ENCODE peak calls at places on chromosomes 11 and 22, in seven cellular contexts. G, P, T, J, Q, U and F are unnamed samples.

GRCh38 chr11:110711776-110712642 is at the start of gene ARHGAP20:
- DNase-seq in G (peak), P (peak), T (peak), J (peak), Q (peak), U (peak), F (peak)

GRCh38 chr22:24170189-24170588 is 11.1 kb upstream of the SUSD2 start:
- DNase-seq in G (no peak), P (no peak), T (no peak), J (no peak), Q (no peak), U (no peak), F (peak)

GRCh38 chr11:1339066-1339675 is 29.7 kb upstream of the TOLLIP start:
- DNase-seq in G (no peak), P (no peak), T (no peak), J (no peak), Q (peak), U (no peak), F (no peak)

GRCh38 chr11:12224537-12224893 is 114.1 kb downstream of the MICAL2 start:
- DNase-seq in G (no peak), P (no peak), T (peak), J (no peak), Q (no peak), U (no peak), F (peak)

GRCh38 chr11:2084721-2085120 is 54.5 kb downstream of the IGF2 start:
- DNase-seq in G (no peak), P (no peak), T (no peak), J (no peak), Q (no peak), U (no peak), F (no peak)

GRCh38 chr22:47813661-47814060 is 1051.2 kb downstream of the TBC1D22A start:
- DNase-seq in G (no peak), P (no peak), T (no peak), J (no peak), Q (no peak), U (no peak), F (no peak)

GRCh38 chr11:18527512-18527911 is 770 bp upstream of the TSG101 start:
- DNase-seq in G (no peak), P (peak), T (peak), J (no peak), Q (no peak), U (no peak), F (peak)

GRCh38 chr11:115965754-115966504 is 461.7 kb upstream of the CADM1 start:
- DNase-seq in G (peak), P (peak), T (peak), J (no peak), Q (no peak), U (no peak), F (no peak)

GRCh38 chr11:67500818-67501584 is 4.2 kb downstream of the PITPNM1 start:
- DNase-seq in G (no peak), P (no peak), T (no peak), J (no peak), Q (no peak), U (no peak), F (no peak)

GRCh38 chr11:133338588-133338987 is 193.7 kb downstream of the OPCML start:
- DNase-seq in G (no peak), P (no peak), T (no peak), J (no peak), Q (no peak), U (no peak), F (no peak)

GRCh38 chr11:132886335-132886734 is 646.0 kb downstream of the OPCML start:
- DNase-seq in G (peak), P (peak), T (peak), J (no peak), Q (no peak), U (no peak), F (no peak)

GRCh38 chr11:1323779-1324178 is 14.3 kb upstream of the TOLLIP start:
- DNase-seq in G (no peak), P (no peak), T (no peak), J (no peak), Q (no peak), U (no peak), F (no peak)

GRCh38 chr11:114678125-114679036 is at the start of gene NXPE2:
- DNase-seq in G (no peak), P (peak), T (peak), J (no peak), Q (no peak), U (no peak), F (peak)

GRCh38 chr22:28112548-28113043 is 193.5 kb upstream of the PITPNB start:
- DNase-seq in G (peak), P (peak), T (peak), J (no peak), Q (peak), U (peak), F (peak)

GRCh38 chr11:73295259-73295995 is 12.6 kb upstream of the ARHGEF17 start:
- DNase-seq in G (peak), P (peak), T (peak), J (peak), Q (peak), U (peak), F (peak)

GRCh38 chr11:46390331-46391171 is 1.0 kb downstream of the CHRM4 start:
- DNase-seq in G (no peak), P (peak), T (no peak), J (peak), Q (peak), U (no peak), F (no peak)

GRCh38 chr22:45864959-45865496 is 111.9 kb downstream of the WNT7B start:
- DNase-seq in G (no peak), P (no peak), T (no peak), J (no peak), Q (no peak), U (no peak), F (no peak)

GRCh38 chr22:22038178-22038880 is 55.7 kb upstream of the TOP3B start:
- DNase-seq in G (no peak), P (no peak), T (peak), J (peak), Q (no peak), U (no peak), F (no peak)

GRCh38 chr11:44368886-44369285 is 58.9 kb upstream of the ALX4 start:
- DNase-seq in G (no peak), P (no peak), T (no peak), J (no peak), Q (no peak), U (no peak), F (no peak)

GRCh38 chr11:209275-210121 is 2.0 kb downstream of the RIC8A start:
- DNase-seq in G (peak), P (peak), T (no peak), J (no peak), Q (no peak), U (no peak), F (no peak)

GRCh38 chr11:72813740-72814138 is 472 bp upstream of the ATG16L2 start:
- DNase-seq in G (no peak), P (no peak), T (peak), J (no peak), Q (peak), U (no peak), F (peak)

GRCh38 chr22:50051930-50052329 is 6.2 kb downstream of the TTLL8 start:
- DNase-seq in G (no peak), P (no peak), T (no peak), J (no peak), Q (no peak), U (no peak), F (no peak)

GRCh38 chr11:18455686-18456372 is at the start of gene LDHAL6A:
- DNase-seq in G (no peak), P (no peak), T (no peak), J (peak), Q (peak), U (no peak), F (peak)

GRCh38 chr11:63132985-63133775 is 10.8 kb downstream of the SLC22A24 start:
- DNase-seq in G (no peak), P (no peak), T (no peak), J (no peak), Q (no peak), U (no peak), F (no peak)

GRCh38 chr11:47412152-47412746 is 3.9 kb downstream of the SLC39A13 start:
- DNase-seq in G (peak), P (peak), T (peak), J (peak), Q (peak), U (no peak), F (peak)

GRCh38 chr11:2375341-2375853 is 1.7 kb upstream of the CD81 start:
- DNase-seq in G (peak), P (no peak), T (no peak), J (no peak), Q (no peak), U (no peak), F (no peak)

GRCh38 chr11:11311169-11311568 is 41.9 kb downstream of the CSNK2A3 start:
- DNase-seq in G (no peak), P (no peak), T (no peak), J (no peak), Q (no peak), U (no peak), F (no peak)

GRCh38 chr11:14065153-14065552 is 102.6 kb downstream of the SPON1 start:
- DNase-seq in G (no peak), P (no peak), T (no peak), J (no peak), Q (no peak), U (no peak), F (no peak)

GRCh38 chr11:23563591-23563990 is 703.3 kb upstream of the CCDC179 start:
- DNase-seq in G (no peak), P (no peak), T (no peak), J (no peak), Q (no peak), U (no peak), F (no peak)

GRCh38 chr22:43401661-43402060 is 10.2 kb upstream of the MPPED1 start:
- DNase-seq in G (no peak), P (no peak), T (no peak), J (no peak), Q (no peak), U (no peak), F (no peak)

GRCh38 chr22:35590634-35591295 is 26.4 kb downstream of the MB start:
- DNase-seq in G (no peak), P (no peak), T (no peak), J (no peak), Q (no peak), U (no peak), F (no peak)

GRCh38 chr11:109733245-109733644 is 311.3 kb downstream of the C11orf87 start:
- DNase-seq in G (no peak), P (no peak), T (peak), J (no peak), Q (no peak), U (no peak), F (no peak)

GRCh38 chr11:132072044-132072879 is 701.8 kb downstream of the NTM start:
- DNase-seq in G (peak), P (peak), T (peak), J (no peak), Q (no peak), U (no peak), F (peak)

GRCh38 chr11:124329787-124330478 is 9.9 kb upstream of the OR8D2 start:
- DNase-seq in G (no peak), P (peak), T (peak), J (no peak), Q (no peak), U (no peak), F (peak)

GRCh38 chr22:50630376-50630775 is 2.4 kb upstream of the ARSA start:
- DNase-seq in G (no peak), P (no peak), T (no peak), J (no peak), Q (no peak), U (no peak), F (no peak)

DNA sequence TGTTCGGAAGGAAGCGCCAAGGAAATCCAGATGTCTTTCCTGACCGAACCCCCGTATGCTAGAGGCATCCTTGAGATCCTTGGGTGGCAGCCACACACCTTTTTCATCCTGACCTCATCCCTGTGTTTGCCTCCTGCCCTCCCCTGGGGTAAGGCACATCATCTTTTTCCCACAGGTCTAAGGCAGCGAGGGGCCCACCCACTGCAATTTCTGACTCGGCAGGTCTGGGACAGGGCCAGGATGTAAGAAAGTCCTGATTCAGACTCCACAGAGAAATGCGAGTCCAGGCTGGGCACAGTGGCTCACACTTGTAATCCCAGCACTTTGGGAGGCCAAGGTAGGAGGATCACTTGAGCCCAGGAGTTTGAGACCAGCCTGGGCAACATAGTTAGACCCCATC is 10.5 kb downstream of the ZMAT5 start:
- DNase-seq in G (no peak), P (no peak), T (no peak), J (no peak), Q (no peak), U (no peak), F (no peak)
- H3K23ac ChIP-seq in G (no peak), P (no peak), T (no peak), J (no peak), Q (no peak), U (no peak), F (no peak)

GRCh38 chr11:78986305-78986704 is 411.6 kb upstream of the NARS2 start:
- DNase-seq in G (no peak), P (no peak), T (no peak), J (no peak), Q (no peak), U (no peak), F (no peak)

GRCh38 chr11:78985654-78986053 is 411.0 kb upstream of the NARS2 start:
- DNase-seq in G (no peak), P (no peak), T (no peak), J (no peak), Q (no peak), U (no peak), F (no peak)

GRCh38 chr11:78982377-78982925 is 407.8 kb upstream of the NARS2 start:
- DNase-seq in G (no peak), P (no peak), T (no peak), J (no peak), Q (no peak), U (no peak), F (no peak)

GRCh38 chr11:78978831-78979230 is 404.2 kb upstream of the NARS2 start:
- DNase-seq in G (no peak), P (no peak), T (no peak), J (no peak), Q (no peak), U (no peak), F (no peak)

DNA sequence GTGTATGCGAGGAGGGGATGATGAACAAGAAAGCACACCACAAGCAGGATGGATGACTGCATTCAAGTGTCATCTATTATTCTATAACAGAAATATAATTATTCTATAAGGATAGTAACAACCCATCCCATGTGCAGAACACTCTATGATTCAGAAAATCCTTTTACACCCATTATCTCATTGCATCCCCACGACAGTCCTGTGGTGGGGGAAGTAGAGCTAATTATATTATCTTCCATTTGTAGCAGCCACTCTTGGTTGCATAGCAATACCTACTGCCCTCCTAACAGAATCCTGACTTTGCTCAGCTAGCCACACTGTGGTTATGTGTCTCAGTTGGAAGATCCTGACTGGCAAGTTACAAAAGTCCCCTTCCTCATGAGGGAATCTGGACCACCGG is 406.5 kb upstream of the NARS2 start:
- DNase-seq in G (no peak), P (no peak), T (no peak), J (no peak), Q (no peak), U (no peak), F (no peak)
- H3K23ac ChIP-seq in G (no peak), P (no peak), T (no peak), J (no peak), Q (no peak), U (no peak), F (no peak)

DNA sequence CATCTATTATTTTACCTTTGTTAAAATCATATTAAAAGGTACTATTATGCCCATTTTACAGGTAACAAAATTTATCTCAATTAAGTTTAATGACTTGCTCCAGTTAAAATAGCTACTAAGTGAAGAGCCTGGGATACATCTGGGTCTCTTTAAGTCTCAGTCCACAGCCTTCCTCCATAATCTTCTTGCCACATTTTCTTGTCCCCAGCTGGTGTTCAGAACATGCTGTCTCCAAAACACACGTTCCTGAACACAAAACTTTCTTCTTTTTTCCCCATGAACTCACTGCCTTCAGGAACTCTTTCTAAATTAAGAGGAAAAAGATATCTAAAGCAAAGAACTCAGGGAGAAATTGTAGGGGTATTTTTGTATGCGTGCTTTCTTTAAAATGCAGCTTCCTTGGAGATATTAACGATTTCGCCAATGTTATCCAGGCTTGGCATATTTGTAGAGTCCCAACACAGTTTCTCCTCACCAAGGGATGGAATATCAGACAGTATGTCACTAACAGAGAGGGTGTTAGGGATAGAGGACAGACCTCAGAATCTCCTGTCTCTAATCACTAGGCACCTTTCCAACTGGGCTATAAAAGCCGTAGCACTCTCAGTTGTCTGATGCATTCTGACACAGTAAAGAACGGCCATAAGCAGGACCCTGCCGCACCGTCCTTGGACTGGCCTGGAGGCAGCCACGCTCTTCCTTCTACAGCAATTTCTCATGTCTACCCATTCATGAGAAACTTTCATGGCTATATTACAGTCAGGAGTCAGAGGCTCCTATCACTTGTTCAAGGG is 232.8 kb upstream of the BLID start:
- DNase-seq in G (no peak), P (no peak), T (no peak), J (no peak), Q (no peak), U (no peak), F (no peak)
- H3K23ac ChIP-seq in G (no peak), P (no peak), T (no peak), J (no peak), Q (no peak), U (no peak), F (no peak)

DNA sequence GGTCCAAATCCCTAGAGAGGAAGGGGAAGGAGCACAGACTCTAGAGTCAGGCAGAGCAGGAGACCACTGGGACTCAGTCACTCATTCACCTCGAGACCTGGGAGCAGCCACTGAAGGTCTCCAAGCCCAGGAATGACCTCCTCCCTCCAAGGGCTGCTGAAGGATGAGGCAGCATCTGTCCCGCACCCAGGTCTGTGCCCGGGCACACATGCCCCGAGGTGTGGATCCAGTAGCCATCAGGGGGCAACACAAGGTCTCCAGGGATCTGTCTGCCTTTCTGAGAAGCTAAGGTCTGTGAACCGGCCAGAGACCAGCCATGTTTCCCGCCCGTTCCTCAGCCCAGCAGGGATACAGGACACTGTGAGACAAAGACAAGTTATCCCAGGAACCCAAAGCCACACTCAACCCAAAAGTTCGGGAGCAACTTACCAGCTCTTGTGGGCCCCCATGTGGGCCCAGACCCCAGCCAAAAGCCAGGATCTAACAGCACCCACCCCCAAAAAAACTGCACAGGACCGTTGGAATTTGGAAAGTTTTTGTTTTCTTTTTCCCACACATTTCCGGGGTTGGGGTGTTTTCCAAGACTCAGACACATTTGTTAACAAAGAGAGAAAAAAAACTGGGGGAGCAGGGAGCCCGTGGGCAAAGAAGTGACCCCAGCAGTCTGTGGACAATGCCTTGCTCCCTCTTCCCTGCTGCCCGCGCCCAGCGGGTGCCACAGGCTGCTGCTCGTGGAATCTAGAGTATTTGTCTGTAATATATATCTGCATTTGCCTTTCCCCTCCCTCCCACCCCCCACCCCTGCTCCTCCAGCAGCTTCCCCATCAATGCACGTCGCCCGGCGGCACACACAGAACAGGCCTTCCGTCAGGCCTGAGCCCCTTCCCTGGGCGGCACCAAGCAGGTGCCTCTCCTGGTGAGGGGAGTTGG is 14.9 kb downstream of the SLC22A12 start:
- DNase-seq in G (no peak), P (no peak), T (no peak), J (no peak), Q (no peak), U (no peak), F (no peak)
- H3K23ac ChIP-seq in G (no peak), P (no peak), T (no peak), J (no peak), Q (no peak), U (no peak), F (no peak)

GRCh38 chr11:35583843-35584242 is 34.4 kb upstream of the FJX1 start:
- DNase-seq in G (no peak), P (no peak), T (no peak), J (no peak), Q (no peak), U (no peak), F (no peak)
- H3K23ac ChIP-seq in G (no peak), P (no peak), T (peak), J (no peak), Q (no peak), U (no peak), F (no peak)

DNA sequence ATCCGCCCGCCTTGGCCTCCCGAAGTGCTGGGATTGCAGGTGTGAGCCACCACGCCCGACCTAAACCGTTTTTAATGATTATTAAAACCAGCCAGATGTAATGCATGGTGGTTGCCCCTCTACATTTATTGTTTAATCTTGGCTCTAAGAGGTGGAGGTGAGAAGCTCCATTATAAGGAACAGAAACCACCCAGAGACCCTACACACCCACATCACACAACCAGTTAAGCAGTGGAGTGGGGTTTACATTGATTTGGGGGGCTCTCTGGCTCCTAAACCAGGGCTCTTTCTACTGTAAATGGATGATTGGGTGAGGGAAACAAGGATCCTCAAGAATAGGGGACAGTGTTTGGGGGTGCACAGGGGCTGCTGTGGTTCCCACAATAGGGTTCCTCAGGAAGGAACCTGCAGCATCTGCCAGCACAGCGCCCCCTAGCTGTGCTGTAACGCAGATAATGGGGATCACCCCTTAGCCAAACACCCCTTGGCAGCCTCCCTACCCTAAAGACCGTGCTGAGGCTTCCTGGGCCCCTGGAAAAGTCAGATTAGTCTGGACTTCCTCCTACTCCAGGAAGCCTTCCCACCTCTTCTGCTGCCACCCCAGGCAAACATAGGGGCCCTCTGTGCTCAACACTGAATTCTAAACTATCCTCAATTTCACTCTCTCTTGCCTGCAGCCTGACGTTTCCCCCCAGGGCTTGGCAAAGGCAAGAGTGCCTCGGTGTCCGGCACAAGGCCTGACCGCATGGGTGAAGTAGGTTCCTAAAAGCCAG is 2.4 kb downstream of the MPST start:
- DNase-seq in G (no peak), P (peak), T (peak), J (peak), Q (no peak), U (peak), F (no peak)
- H3K23ac ChIP-seq in G (no peak), P (no peak), T (no peak), J (no peak), Q (no peak), U (no peak), F (no peak)